ENCODE peak calls at places on chromosomes 6 and 20, in ten cellular contexts. G is H7; F is retinal pigment epithelial cell; B is mesendoderm; T is breast epithelium; D is tibial nerve; N is heart left ventricle; V is psoas muscle; R is effector memory CD4-positive, alpha-beta T cell; X is tibial artery. H is an unnamed sample.

GRCh38 chr20:227439-228105 is 514 bp downstream of the DEFB129 start:
- DNase-seq in N (no peak), R (no peak), T (no peak), D (no peak), F (no peak), G (no peak), V (no peak), B (no peak), X (no peak), H (no peak)

GRCh38 chr6:29663300-29664039 is 6.6 kb downstream of the MOG start:
- DNase-seq in B (peak), V (no peak), T (no peak), D (no peak), G (no peak), R (no peak), F (no peak), X (no peak), N (no peak), H (no peak)

GRCh38 chr6:125611573-125612399 is 137.6 kb upstream of the HEY2 start:
- DNase-seq in V (no peak), D (no peak), X (peak), F (peak), G (peak), R (no peak), B (peak), T (no peak), N (peak), H (peak)

GRCh38 chr6:127120109-127120786 is 1.8 kb downstream of the RSPO3 start:
- DNase-seq in N (no peak), R (no peak), V (peak), X (peak), D (no peak), T (no peak), F (no peak), G (peak), B (peak), H (no peak)

GRCh38 chr20:44526129-44526528 is 4.3 kb upstream of the SERINC3 start:
- DNase-seq in N (no peak), T (no peak), R (no peak), V (no peak), F (no peak), B (peak), G (no peak), D (no peak), X (no peak), H (no peak)

GRCh38 chr6:30156262-30156599 is 4.8 kb downstream of the TRIM10 start:
- DNase-seq in F (no peak), G (no peak), X (no peak), B (no peak), V (no peak), T (no peak), N (peak), D (no peak), R (no peak), H (no peak)

GRCh38 chr20:48635791-48636267 is 192.0 kb downstream of the PREX1 start:
- DNase-seq in D (no peak), G (peak), N (peak), V (peak), R (no peak), X (no peak), T (no peak), B (peak), F (peak), H (no peak)

GRCh38 chr6:159169193-159169555 is at the start of gene FNDC1:
- DNase-seq in G (peak), R (peak), V (peak), F (no peak), N (peak), X (no peak), T (no peak), D (no peak), B (peak), H (no peak)

GRCh38 chr6:37049990-37050853 is 44.8 kb downstream of the FGD2 start:
- DNase-seq in T (no peak), V (peak), X (peak), D (no peak), F (no peak), N (peak), R (peak), B (no peak), G (no peak), H (no peak)

GRCh38 chr6:66054967-66055366 is 347.9 kb upstream of the EYS start:
- DNase-seq in F (no peak), T (no peak), B (no peak), N (no peak), V (no peak), D (no peak), X (no peak), R (no peak), G (no peak), H (no peak)

GRCh38 chr6:16238057-16238657 is at the start of gene GMPR:
- DNase-seq in V (peak), X (peak), D (peak), F (no peak), R (peak), G (peak), B (peak), T (peak), N (peak), H (peak)

GRCh38 chr20:45917790-45918141 is 5.8 kb upstream of the PLTP start:
- DNase-seq in N (peak), D (no peak), V (peak), X (no peak), T (no peak), F (no peak), G (no peak), R (no peak), B (no peak), H (no peak)

GRCh38 chr20:45919951-45920794 is 8.2 kb upstream of the PLTP start:
- DNase-seq in D (no peak), T (no peak), N (peak), V (peak), R (no peak), G (no peak), X (no peak), F (no peak), B (no peak), H (no peak)

GRCh38 chr6:113449051-113449450 is 408.1 kb upstream of the MARCKS start:
- DNase-seq in B (no peak), X (no peak), R (no peak), T (no peak), G (no peak), V (no peak), N (no peak), D (no peak), F (peak), H (no peak)

GRCh38 chr6:7262037-7262461 is 51.0 kb downstream of the SSR1 start:
- DNase-seq in X (peak), F (no peak), T (no peak), D (no peak), B (peak), V (no peak), N (no peak), R (no peak), G (peak), H (no peak)

GRCh38 chr6:77089776-77090175 is 373.5 kb downstream of the HTR1B start:
- DNase-seq in T (no peak), F (no peak), R (no peak), X (no peak), B (no peak), G (no peak), V (no peak), N (no peak), D (no peak), H (no peak)

GRCh38 chr20:24970030-24970553 is 21.0 kb downstream of the CST7 start:
- DNase-seq in B (no peak), T (no peak), G (no peak), D (no peak), X (no peak), N (no peak), F (no peak), R (no peak), V (no peak), H (no peak)

GRCh38 chr6:157603314-157603940 is 219.6 kb upstream of the SNX9 start:
- DNase-seq in F (no peak), V (no peak), D (no peak), X (peak), B (no peak), G (no peak), T (no peak), R (no peak), N (no peak), H (no peak)

GRCh38 chr6:44960898-44961297 is 367.2 kb upstream of the RUNX2 start:
- DNase-seq in T (no peak), N (no peak), F (peak), B (no peak), G (no peak), V (no peak), R (no peak), D (no peak), X (no peak), H (no peak)

GRCh38 chr6:7185561-7185960 is 77.8 kb downstream of the RREB1 start:
- DNase-seq in D (no peak), T (no peak), X (no peak), F (no peak), B (no peak), R (no peak), V (no peak), N (no peak), G (no peak), H (no peak)

GRCh38 chr6:125899726-125900182 is 56.8 kb upstream of the HINT3 start:
- DNase-seq in V (no peak), D (no peak), G (peak), T (no peak), F (no peak), R (no peak), N (no peak), B (peak), X (no peak), H (no peak)

GRCh38 chr20:57493091-57493615 is 31.8 kb downstream of the CTCFL start:
- DNase-seq in D (no peak), X (peak), G (no peak), T (no peak), R (no peak), B (no peak), F (no peak), V (no peak), N (no peak), H (no peak)

GRCh38 chr6:110039364-110039995 is 61.4 kb downstream of the GPR6 start:
- DNase-seq in D (peak), R (peak), B (peak), X (peak), V (peak), N (peak), G (peak), F (peak), T (peak), H (peak)

GRCh38 chr6:110041830-110042229 is 63.7 kb downstream of the GPR6 start:
- DNase-seq in B (no peak), V (no peak), R (no peak), F (no peak), T (no peak), D (no peak), X (no peak), N (no peak), G (no peak), H (no peak)

GRCh38 chr6:110039996-110040383 is 61.9 kb downstream of the GPR6 start:
- DNase-seq in R (peak), D (no peak), X (no peak), B (peak), N (no peak), T (no peak), V (no peak), F (peak), G (peak), H (no peak)

GRCh38 chr6:110041149-110041548 is 63.0 kb downstream of the GPR6 start:
- DNase-seq in G (no peak), V (no peak), N (no peak), R (no peak), X (no peak), T (no peak), D (no peak), F (no peak), B (peak), H (no peak)

GRCh38 chr6:110040716-110041115 is 62.6 kb downstream of the GPR6 start:
- DNase-seq in X (no peak), B (peak), F (no peak), N (no peak), T (no peak), D (no peak), G (no peak), R (no peak), V (no peak), H (no peak)
- H3K4me3 ChIP-seq in X (no peak), B (no peak), F (no peak), N (no peak), T (no peak), D (no peak), G (no peak), R (no peak), V (no peak), H (no peak)

GRCh38 chr6:26017567-26017966 is 55.0 kb downstream of the TRIM38 start:
- DNase-seq in F (no peak), B (peak), D (peak), R (no peak), N (peak), V (peak), X (peak), G (peak), T (peak), H (peak)

GRCh38 chr6:26020291-26020982 is 57.8 kb downstream of the TRIM38 start:
- DNase-seq in X (peak), B (peak), N (peak), G (peak), R (peak), T (peak), F (no peak), D (peak), V (peak), H (no peak)

GRCh38 chr6:26020983-26021349 is 58.4 kb downstream of the TRIM38 start:
- DNase-seq in G (no peak), R (peak), N (peak), B (no peak), F (no peak), V (peak), T (peak), D (no peak), X (peak), H (no peak)

GRCh38 chr6:26019261-26019845 is 56.8 kb downstream of the TRIM38 start:
- DNase-seq in B (no peak), R (no peak), V (no peak), X (no peak), D (no peak), T (no peak), N (no peak), F (no peak), G (no peak), H (no peak)

GRCh38 chr6:26016326-26017275 is 54.0 kb downstream of the TRIM38 start:
- DNase-seq in G (no peak), D (no peak), T (no peak), V (peak), N (peak), R (no peak), B (peak), X (peak), F (no peak), H (no peak)
- H3K4me3 ChIP-seq in G (peak), D (peak), T (peak), V (peak), N (peak), R (peak), B (peak), X (peak), F (peak), H (peak)

GRCh38 chr6:51902261-51902764 is 185.1 kb downstream of the PKHD1 start:
- DNase-seq in F (no peak), D (no peak), N (no peak), B (no peak), X (no peak), V (no peak), T (no peak), G (no peak), R (no peak), H (no peak)
- H3K4me3 ChIP-seq in F (no peak), D (no peak), N (no peak), B (no peak), X (no peak), V (no peak), T (no peak), G (no peak), R (no peak), H (no peak)

DNA sequence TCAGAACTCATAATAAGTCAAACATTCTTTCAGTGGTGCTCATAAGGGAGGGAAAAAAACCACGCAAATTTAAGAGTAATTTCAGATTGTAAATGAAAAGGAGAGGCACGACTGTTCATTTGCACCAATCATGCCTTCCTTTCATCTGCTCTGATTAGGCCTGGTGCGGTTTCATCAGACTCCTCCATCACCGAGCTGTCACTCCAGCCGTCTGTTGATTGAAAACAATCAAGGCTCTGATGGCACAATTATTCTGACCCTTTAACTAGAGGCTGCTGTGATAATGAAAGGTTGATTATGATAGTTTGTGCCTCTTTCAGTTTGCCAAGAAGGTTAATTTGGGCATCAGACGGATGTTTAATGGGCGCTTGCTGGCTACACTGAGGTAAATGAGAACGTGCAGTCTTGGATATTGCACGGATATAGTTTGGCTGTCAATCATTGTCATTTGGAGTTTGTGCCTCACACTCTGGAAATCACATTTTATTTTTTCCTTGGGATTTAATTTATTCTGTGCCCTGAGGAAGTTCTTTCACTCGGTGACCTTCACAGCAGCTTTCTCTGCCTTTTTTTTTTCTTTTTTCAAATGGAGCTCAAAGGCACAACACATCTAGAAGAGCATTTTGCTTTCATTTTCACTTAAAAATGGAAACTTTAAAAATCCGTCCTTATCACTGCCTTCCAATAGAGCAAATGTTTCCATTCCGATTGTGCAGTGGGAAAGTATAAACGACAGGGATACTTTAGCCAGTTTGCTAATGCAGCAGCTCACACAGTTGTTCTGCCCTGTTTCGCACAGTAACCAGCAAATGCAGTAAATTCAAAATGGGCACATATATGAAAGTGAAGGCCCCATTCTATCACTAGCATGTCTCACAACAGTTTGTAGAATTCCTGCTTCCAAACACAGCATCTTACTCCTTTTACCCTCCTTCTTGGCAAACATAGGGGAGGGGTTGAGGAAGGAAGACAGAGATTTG is 172.8 kb downstream of the KLHL32 start:
- DNase-seq in D (no peak), F (no peak), N (no peak), G (no peak), X (no peak), B (no peak), V (no peak), T (no peak), R (no peak), H (no peak)
- H3K4me3 ChIP-seq in D (peak), F (no peak), N (peak), G (no peak), X (no peak), B (no peak), V (no peak), T (no peak), R (no peak), H (peak)

DNA sequence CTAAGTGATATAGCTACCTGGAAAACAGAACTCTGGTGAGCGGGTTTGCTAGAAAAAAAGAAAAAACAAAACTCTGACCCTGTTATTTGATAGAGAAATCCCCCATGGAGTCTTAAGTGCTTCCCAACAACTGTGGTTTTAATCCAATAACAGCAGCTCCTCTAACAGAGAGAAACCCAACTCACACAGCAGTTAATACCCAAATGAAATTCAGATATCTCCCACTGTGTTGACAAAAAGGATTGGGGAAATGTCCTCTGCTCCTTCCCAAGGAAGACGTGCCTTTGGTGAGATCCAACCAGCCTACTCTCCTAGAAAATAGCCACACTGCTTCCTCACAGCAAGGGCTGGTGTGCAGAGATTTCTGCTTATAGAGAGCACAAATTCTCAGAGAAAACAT is 200.4 kb upstream of the FBXL4 start:
- DNase-seq in N (no peak), B (peak), R (no peak), V (no peak), X (no peak), G (no peak), T (no peak), D (no peak), F (no peak), H (no peak)
- H3K4me3 ChIP-seq in N (no peak), B (no peak), R (no peak), V (no peak), X (no peak), G (no peak), T (no peak), D (no peak), F (no peak), H (no peak)

DNA sequence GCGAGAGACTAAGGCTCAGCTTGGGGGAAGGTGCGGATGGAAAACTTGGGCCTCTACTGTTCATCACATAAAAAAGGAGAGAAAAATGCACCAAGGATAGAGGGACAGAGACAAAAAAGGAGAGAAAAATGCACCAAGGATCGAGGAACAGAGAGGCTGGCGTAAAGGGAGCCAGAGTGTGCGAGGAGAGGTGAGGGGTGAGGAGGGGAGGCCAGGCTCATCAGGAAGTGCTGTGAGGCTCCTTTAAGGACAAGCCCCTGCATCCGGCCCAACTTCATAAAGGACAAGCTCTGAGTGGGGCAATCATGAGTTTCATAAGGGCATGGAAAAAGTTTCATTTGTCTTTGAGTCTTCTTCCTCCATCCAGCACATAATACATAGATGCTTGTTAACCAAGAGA is 117.2 kb upstream of the NXT1 start:
- DNase-seq in F (no peak), D (no peak), R (no peak), N (no peak), B (no peak), V (no peak), G (no peak), X (no peak), T (no peak), H (no peak)
- H3K4me3 ChIP-seq in F (no peak), D (no peak), R (no peak), N (no peak), B (no peak), V (no peak), G (no peak), X (no peak), T (no peak), H (no peak)